ENCODE peak calls at places on chromosomes 4 and X, in nine cellular contexts. V is NT2/D1; P is thoracic aorta; B is activated CD4-positive, CD25-positive, alpha-beta regulatory T cell treated with anti-CD3 and anti-CD28 coated beads, Interleukin-2, amount 50 U/mL, for 72 hours; W is psoas muscle; Q is HCT116; U is T47D; F is effector memory CD8-positive, alpha-beta T cell; T is stimulated activated CD4-positive, alpha-beta T cell treated with anti-CD3 and anti-CD28 coated beads, Interleukin-2, amount 100 ng/mL, for 48 hours. J is an unnamed sample.

GRCh38 chr4:107035711-107036601 is at the start of gene DKK2:
- DNase-seq in P (no peak), W (peak; percentile 62), U (peak; percentile 18), Q (no peak), T (no peak), F (no peak), V (no peak), B (no peak), J (no peak)

GRCh38 chrX:53251307-53251706 is 26.3 kb upstream of the KDM5C start:
- DNase-seq in B (no peak), P (no peak), T (no peak), V (no peak), Q (no peak), F (no peak), U (no peak), W (no peak), J (no peak)

GRCh38 chr4:30716671-30717207 is 3.4 kb upstream of the PCDH7 start:
- DNase-seq in F (no peak), V (peak; percentile 56), Q (no peak), W (no peak), T (no peak), U (peak; percentile 8), B (no peak), P (no peak), J (no peak)

GRCh38 chrX:101595739-101596419 is 21.9 kb downstream of the ARMCX6 start:
- DNase-seq in P (no peak), U (peak; percentile 77), F (peak; percentile 46), Q (peak; percentile 58), T (peak; percentile 20), V (peak; percentile 56), W (no peak), B (no peak), J (peak; percentile 53)

GRCh38 chr4:28421221-28421620 is 1560.6 kb downstream of the STIM2 start:
- DNase-seq in V (no peak), U (no peak), Q (no peak), P (no peak), W (no peak), T (no peak), B (no peak), F (no peak), J (no peak)

GRCh38 chr4:1364217-1364616 is 17.2 kb downstream of the UVSSA start:
- DNase-seq in U (no peak), W (no peak), Q (no peak), F (no peak), B (no peak), V (no peak), P (no peak), T (no peak), J (no peak)

GRCh38 chr4:156946508-156947197 is 24.9 kb downstream of the PDGFC start:
- DNase-seq in W (peak; percentile 39), U (no peak), Q (peak; percentile 93), V (no peak), P (no peak), F (no peak), B (no peak), T (no peak), J (no peak)

GRCh38 chr4:72827968-72828367 is 241.5 kb downstream of the COX18 start:
- DNase-seq in F (no peak), B (no peak), U (no peak), P (no peak), Q (no peak), W (no peak), T (no peak), V (no peak), J (no peak)

GRCh38 chr4:80709082-80709869 is 321.2 kb upstream of the BMP3 start:
- DNase-seq in P (no peak), B (no peak), W (no peak), U (peak; percentile 29), V (no peak), F (no peak), Q (no peak), T (no peak), J (no peak)

GRCh38 chr4:88820723-88821368 is 123.2 kb upstream of the NAP1L5 start:
- DNase-seq in T (no peak), U (no peak), Q (no peak), P (no peak), W (no peak), B (no peak), F (no peak), V (no peak), J (peak; percentile 71)

GRCh38 chrX:39311646-39312045 is 510.4 kb downstream of the MID1IP1 start:
- DNase-seq in F (no peak), U (peak; percentile 40), Q (no peak), V (no peak), W (no peak), B (no peak), T (no peak), P (no peak), J (no peak)

GRCh38 chr4:148565801-148566200 is 123.6 kb upstream of the NR3C2 start:
- DNase-seq in B (no peak), Q (no peak), W (no peak), T (no peak), P (no peak), F (no peak), V (no peak), U (no peak), J (no peak)

GRCh38 chrX:23902419-23902818 is 5.3 kb downstream of the APOO start:
- DNase-seq in W (no peak), V (no peak), F (peak; percentile 2), U (peak; percentile 80), Q (no peak), B (no peak), T (no peak), P (no peak), J (peak; percentile 20)

GRCh38 chrX:43677993-43678392 is 21.9 kb downstream of the MAOA start:
- DNase-seq in F (no peak), B (no peak), W (no peak), U (no peak), Q (no peak), V (no peak), P (no peak), T (no peak), J (no peak)

J was measured in DMS79 treated with DMSO at 0.1 percent for 48 hours.